ENCODE peak calls at places on chromosomes 13 and 19, in ten cellular contexts. O is HT-29; H is progenitor cell of endocrine pancreas; F is neural crest cell; M is AML-193; V is DND-41; A is caudate nucleus; D is stimulated activated naive CD8-positive, alpha-beta T cell treated with anti-CD3 and anti-CD28 coated beads, Interleukin-15, Interleukin-2, amounts not matched to agents 100 U/mL and 50 U/mL, for 24 hours; L is activated CD8-positive, alpha-beta memory T cell treated with anti-CD3 and anti-CD28 coated beads for 48 hours; X is astrocyte. S is an unnamed sample.

GRCh38 chr19:7386308-7386707 is 37.6 kb downstream of the ARHGEF18 start:
- DNase-seq in O (peak), H (no peak), F (no peak), M (no peak), V (no peak), A (no peak), D (no peak), L (no peak), X (no peak), S (no peak)

GRCh38 chr19:13839938-13840750 is 36.8 kb upstream of the NANOS3 start:
- DNase-seq in O (peak), H (no peak), F (no peak), M (peak), V (no peak), A (no peak), D (peak), L (no peak), X (no peak), S (peak)

GRCh38 chr19:7921955-7922840 is 2.1 kb downstream of the SNAPC2 start:
- DNase-seq in O (no peak), H (no peak), F (no peak), M (no peak), V (no peak), A (no peak), D (no peak), L (no peak), X (no peak), S (no peak)

GRCh38 chr19:8639821-8640401 is 9.5 kb downstream of the NFILZ start:
- DNase-seq in O (no peak), H (no peak), F (no peak), M (no peak), V (no peak), A (no peak), D (no peak), L (no peak), X (no peak), S (no peak)

GRCh38 chr19:57473646-57474045 is 3.7 kb downstream of the ZNF772 start:
- DNase-seq in O (no peak), H (no peak), F (no peak), M (no peak), V (no peak), A (no peak), D (no peak), L (no peak), X (peak), S (no peak)

GRCh38 chr19:2129486-2129885 is 21.9 kb downstream of the AP3D1 start:
- DNase-seq in O (no peak), H (no peak), F (no peak), M (no peak), V (no peak), A (no peak), D (no peak), L (no peak), X (no peak), S (no peak)

GRCh38 chr13:84917252-84917878 is 881.9 kb downstream of the SLITRK6 start:
- DNase-seq in O (peak), H (no peak), F (no peak), M (peak), V (no peak), A (no peak), D (no peak), L (no peak), X (peak), S (peak)

GRCh38 chr19:57566396-57567256 is 7.0 kb upstream of the ZNF550 start:
- DNase-seq in O (peak), H (no peak), F (no peak), M (peak), V (peak), A (no peak), D (no peak), L (no peak), X (peak), S (peak)

GRCh38 chr19:48614436-48615144 is at the start of gene FAM83E:
- DNase-seq in O (peak), H (no peak), F (no peak), M (no peak), V (no peak), A (no peak), D (peak), L (no peak), X (no peak), S (peak)

GRCh38 chr13:113178070-113178895 is 19.8 kb downstream of the PROZ start:
- DNase-seq in O (no peak), H (no peak), F (no peak), M (no peak), V (no peak), A (no peak), D (no peak), L (no peak), X (peak), S (no peak)

GRCh38 chr19:37007587-37008220 is 70.5 kb upstream of the ZNF420 start:
- DNase-seq in O (no peak), H (no peak), F (no peak), M (no peak), V (no peak), A (peak), D (peak), L (peak), X (peak), S (no peak)

GRCh38 chr19:7373862-7374261 is 25.1 kb downstream of the ARHGEF18 start:
- DNase-seq in O (no peak), H (no peak), F (no peak), M (no peak), V (no peak), A (no peak), D (no peak), L (no peak), X (no peak), S (no peak)

GRCh38 chr13:79870766-79871165 is 389.8 kb downstream of the NDFIP2 start:
- DNase-seq in O (peak), H (no peak), F (no peak), M (no peak), V (no peak), A (no peak), D (no peak), L (no peak), X (peak), S (no peak)

GRCh38 chr13:93420887-93421286 is 194.3 kb downstream of the GPC6 start:
- DNase-seq in O (no peak), H (no peak), F (no peak), M (no peak), V (no peak), A (no peak), D (no peak), L (no peak), X (no peak), S (no peak)

GRCh38 chr13:41411536-41411935 is 45.8 kb upstream of the RGCC start:
- DNase-seq in O (peak), H (no peak), F (no peak), M (peak), V (no peak), A (peak), D (peak), L (no peak), X (peak), S (peak)

GRCh38 chr13:76778906-76779305 is 107.3 kb downstream of the KCTD12 start:
- DNase-seq in O (no peak), H (no peak), F (no peak), M (no peak), V (no peak), A (no peak), D (no peak), L (no peak), X (peak), S (no peak)

GRCh38 chr13:79880820-79881219 is 399.9 kb downstream of the NDFIP2 start:
- DNase-seq in O (no peak), H (no peak), F (no peak), M (peak), V (no peak), A (no peak), D (no peak), L (no peak), X (no peak), S (no peak)

GRCh38 chr13:51621597-51621996 is 37.3 kb downstream of the WDFY2 start:
- DNase-seq in O (no peak), H (no peak), F (no peak), M (no peak), V (no peak), A (no peak), D (no peak), L (no peak), X (no peak), S (no peak)

GRCh38 chr13:80727321-80727975 is 386.5 kb upstream of the SPRY2 start:
- DNase-seq in O (no peak), H (no peak), F (no peak), M (no peak), V (no peak), A (no peak), D (no peak), L (no peak), X (no peak), S (no peak)

GRCh38 chr13:99473515-99473914 is 27.8 kb upstream of the TM9SF2 start:
- DNase-seq in O (no peak), H (no peak), F (no peak), M (no peak), V (no peak), A (no peak), D (no peak), L (no peak), X (no peak), S (no peak)

GRCh38 chr19:44718441-44719261 is 19.7 kb downstream of the CEACAM16 start:
- DNase-seq in O (peak), H (no peak), F (no peak), M (no peak), V (no peak), A (peak), D (no peak), L (no peak), X (peak), S (peak)

GRCh38 chr19:46975918-46976782 is 43.5 kb upstream of the NPAS1 start:
- DNase-seq in O (peak), H (peak), F (no peak), M (no peak), V (no peak), A (peak), D (no peak), L (no peak), X (peak), S (peak)

GRCh38 chr19:57642396-57643046 is 9.6 kb downstream of the ZNF211 start:
- DNase-seq in O (no peak), H (no peak), F (no peak), M (no peak), V (no peak), A (no peak), D (no peak), L (no peak), X (no peak), S (no peak)

GRCh38 chr13:98384739-98385138 is 192.2 kb downstream of the STK24 start:
- DNase-seq in O (no peak), H (no peak), F (no peak), M (no peak), V (no peak), A (no peak), D (no peak), L (no peak), X (peak), S (no peak)

GRCh38 chr19:3176715-3177501 is 1.7 kb upstream of the S1PR4 start:
- DNase-seq in O (peak), H (no peak), F (no peak), M (peak), V (no peak), A (no peak), D (peak), L (peak), X (peak), S (peak)

GRCh38 chr19:34837262-34837661 is 64.2 kb upstream of the ZNF599 start:
- DNase-seq in O (no peak), H (no peak), F (no peak), M (no peak), V (no peak), A (no peak), D (no peak), L (no peak), X (no peak), S (peak)

GRCh38 chr13:39452834-39453233 is 150.2 kb downstream of the LHFPL6 start:
- DNase-seq in O (no peak), H (no peak), F (no peak), M (no peak), V (no peak), A (no peak), D (no peak), L (no peak), X (no peak), S (no peak)

GRCh38 chr13:46624821-46625220 is 71.9 kb downstream of the LRCH1 start:
- DNase-seq in O (no peak), H (no peak), F (no peak), M (no peak), V (no peak), A (no peak), D (no peak), L (no peak), X (no peak), S (no peak)

GRCh38 chr13:22757530-22758120 is 423.2 kb upstream of the SGCG start:
- DNase-seq in O (peak), H (no peak), F (no peak), M (no peak), V (no peak), A (no peak), D (no peak), L (no peak), X (no peak), S (peak)

GRCh38 chr19:29487432-29487831 is 38.4 kb upstream of the VSTM2B start:
- DNase-seq in O (no peak), H (no peak), F (no peak), M (no peak), V (peak), A (no peak), D (no peak), L (no peak), X (no peak), S (no peak)

GRCh38 chr13:55967055-55967454 is 1173.7 kb upstream of the PRR20A start:
- DNase-seq in O (no peak), H (no peak), F (no peak), M (peak), V (no peak), A (no peak), D (no peak), L (no peak), X (no peak), S (no peak)

GRCh38 chr19:14183741-14184395 is 22.1 kb downstream of the ADGRL1 start:
- DNase-seq in O (no peak), H (no peak), F (no peak), M (no peak), V (peak), A (no peak), D (no peak), L (no peak), X (no peak), S (no peak)

GRCh38 chr13:98313938-98314292 is 136.8 kb upstream of the RNF113B start:
- DNase-seq in O (peak), H (no peak), F (no peak), M (no peak), V (no peak), A (no peak), D (no peak), L (no peak), X (no peak), S (no peak)

GRCh38 chr19:17966497-17967257 is at the start of gene KCNN1:
- DNase-seq in O (no peak), H (peak), F (peak), M (no peak), V (no peak), A (no peak), D (no peak), L (no peak), X (no peak), S (peak)

GRCh38 chr13:20400774-20401173 is 124.9 kb downstream of the CRYL1 start:
- DNase-seq in O (no peak), H (no peak), F (no peak), M (peak), V (no peak), A (no peak), D (no peak), L (no peak), X (peak), S (no peak)